ENCODE peak calls at places on chromosomes 7 and 10, in nine cellular contexts. A is naive B cell; L is ACHN; B is astrocyte of the spinal cord; R is skeletal muscle cell; M is effector CD4-positive, alpha-beta T cell; S is T-helper 1 cell; J is T-helper 17 cell; N is heart left ventricle. U is an unnamed sample.

GRCh38 chr7:37493123-37493522 is 44.5 kb upstream of the ELMO1 start:
- DNase-seq in A (no peak), L (no peak), B (no peak), R (no peak), M (no peak), S (no peak), J (no peak), N (no peak), U (no peak)

GRCh38 chr7:90173127-90173844 is 19.0 kb downstream of the STEAP1 start:
- DNase-seq in A (no peak), L (peak; percentile 44), B (peak; percentile 50), R (no peak), M (no peak), S (peak; percentile 54), J (no peak), N (no peak), U (no peak)

GRCh38 chr7:76244781-76245391 is 43.2 kb downstream of the SRRM3 start:
- DNase-seq in A (no peak), L (no peak), B (no peak), R (no peak), M (no peak), S (no peak), J (no peak), N (no peak), U (no peak)

GRCh38 chr7:32039000-32039756 is 31.0 kb downstream of the PDE1C start:
- DNase-seq in A (no peak), L (no peak), B (no peak), R (no peak), M (no peak), S (no peak), J (no peak), N (no peak), U (no peak)

GRCh38 chr10:109959571-109960145 is 36.3 kb upstream of the XPNPEP1 start:
- DNase-seq in A (no peak), L (no peak), B (no peak), R (no peak), M (no peak), S (no peak), J (no peak), N (no peak), U (no peak)

GRCh38 chr7:55557666-55558188 is 14.6 kb downstream of the VOPP1 start:
- DNase-seq in A (peak; percentile 31), L (no peak), B (no peak), R (no peak), M (no peak), S (peak; percentile 48), J (no peak), N (no peak), U (no peak)

GRCh38 chr10:126214679-126215078 is 173.6 kb downstream of the ADAM12 start:
- DNase-seq in A (no peak), L (no peak), B (no peak), R (no peak), M (no peak), S (no peak), J (no peak), N (no peak), U (no peak)

GRCh38 chr7:120714945-120715344 is 143.0 kb downstream of the TSPAN12 start:
- DNase-seq in A (no peak), L (peak; percentile 40), B (peak; percentile 36), R (no peak), M (no peak), S (no peak), J (no peak), N (no peak), U (no peak)

GRCh38 chr7:100827330-100828226 is at the start of gene EPHB4:
- DNase-seq in A (no peak), L (peak; percentile 93), B (peak; percentile 91), R (peak; percentile 62), M (no peak), S (no peak), J (no peak), N (peak; percentile 88), U (no peak)

GRCh38 chr7:148303295-148304013 is 287.1 kb upstream of the C7orf33 start:
- DNase-seq in A (no peak), L (peak; percentile 23), B (peak; percentile 78), R (peak; percentile 83), M (no peak), S (no peak), J (no peak), N (peak; percentile 79), U (no peak)

GRCh38 chr7:55349126-55349525 is 16.0 kb upstream of the LANCL2 start:
- DNase-seq in A (no peak), L (no peak), B (no peak), R (no peak), M (no peak), S (no peak), J (no peak), N (no peak), U (no peak)

GRCh38 chr7:93890464-93891068 is at the start of gene TFPI2:
- DNase-seq in A (peak; percentile 9), L (peak; percentile 97), B (peak; percentile 57), R (peak; percentile 23), M (no peak), S (no peak), J (no peak), N (peak; percentile 52), U (no peak)

U was measured in effector CD8-positive, alpha-beta T cell.